ENCODE peak calls at places on chromosomes 3 and 15, in four cellular contexts. W, R, S and C are unnamed samples.

GRCh38 chr3:71111784-71112440 is 471.6 kb downstream of the FOXP1 start:
- DNase-seq in W (peak; percentile 97), R (no peak), S (no peak), C (no peak)

GRCh38 chr3:138331143-138331894 is 1.7 kb upstream of the NME9 start:
- DNase-seq in W (peak; percentile 35), R (peak; percentile 29), S (no peak), C (no peak)

GRCh38 chr3:46368569-46368968 is 2.2 kb upstream of the CCR5 start:
- DNase-seq in R (peak; percentile 87), W (no peak), S (peak; percentile 60), C (peak; percentile 77)

GRCh38 chr3:189967254-189967865 is 153.3 kb downstream of the P3H2 start:
- DNase-seq in R (peak; percentile 57), S (no peak), W (peak; percentile 65), C (no peak)

GRCh38 chr15:77623008-77623877 is 9.5 kb downstream of the LINGO1 start:
- DNase-seq in S (no peak), R (peak; percentile 89), W (no peak), C (no peak)

GRCh38 chr3:12759097-12759679 is at the start of gene TMEM40:
- DNase-seq in W (no peak), R (peak; percentile 92), S (no peak), C (peak; percentile 75)

GRCh38 chr3:73475175-73475574 is 149.6 kb downstream of the PDZRN3 start:
- DNase-seq in W (no peak), R (no peak), S (no peak), C (no peak)

GRCh38 chr3:197558000-197558399 is 2.2 kb upstream of the BDH1 start:
- DNase-seq in S (no peak), R (no peak), W (no peak), C (no peak)

GRCh38 chr3:109115451-109115850 is 2.5 kb downstream of the MORC1 start:
- DNase-seq in R (no peak), S (no peak), W (peak; percentile 6), C (no peak)

GRCh38 chr3:149657458-149657795 is 398 bp downstream of the WWTR1 start:
- DNase-seq in R (peak; percentile 87), W (peak; percentile 59), S (no peak), C (no peak)

GRCh38 chr15:25136119-25136518 is 181.3 kb downstream of the SNRPN start:
- DNase-seq in R (peak; percentile 62), S (no peak), W (peak; percentile 15), C (no peak)

GRCh38 chr3:10534066-10534465 is 28.7 kb upstream of the ATP2B2 start:
- DNase-seq in S (no peak), W (no peak), R (no peak), C (no peak)

GRCh38 chr3:48258530-48258929 is 17.6 kb downstream of the ZNF589 start:
- DNase-seq in S (no peak), R (no peak), W (no peak), C (no peak)

GRCh38 chr3:127745656-127746399 is 73.1 kb downstream of the ABTB1 start:
- DNase-seq in S (no peak), R (no peak), W (no peak), C (no peak)

GRCh38 chr15:40346579-40347558 is 4.0 kb upstream of the PHGR1 start:
- DNase-seq in W (no peak), R (no peak), S (no peak), C (no peak)
- H2BK5ac ChIP-seq in W (no peak overlapping the region), R (no peak overlapping the region), S (no peak overlapping the region), C (no peak overlapping the region)

DNA sequence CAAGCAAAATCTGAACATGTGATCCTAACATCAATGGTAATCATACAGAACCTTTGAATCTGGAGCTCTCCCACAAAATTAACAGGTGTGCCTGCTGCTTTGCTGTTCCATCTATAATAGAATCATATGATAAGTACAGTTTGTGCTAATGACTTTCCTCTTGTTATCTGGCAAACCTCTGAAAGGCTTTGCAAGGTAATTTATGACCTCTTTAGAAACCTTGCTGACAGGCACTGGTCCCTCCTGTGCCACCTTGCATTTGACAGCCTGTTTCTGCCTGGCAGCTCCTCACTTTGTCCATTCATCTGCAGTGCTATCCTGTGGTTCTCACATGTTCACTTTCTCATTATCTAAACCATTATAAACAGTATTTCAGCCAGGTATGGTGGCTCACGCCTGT is 10.2 kb upstream of the HTR3C start:
- DNase-seq in W (no peak), R (no peak), S (no peak), C (no peak)
- H3K56ac ChIP-seq in W (no peak overlapping the region), R (no peak overlapping the region), S (no peak overlapping the region), C (no peak overlapping the region)

GRCh38 chr3:37989821-37990480 is 635 bp upstream of the VILL start:
- DNase-seq in W (no peak), R (no peak), S (no peak), C (no peak)
- H3K4me1 ChIP-seq in W (peaks cover 2% of the 10 kb centered on the region), R (no peaks in the 10 kb centered on the region), S (peaks cover 13% of the 10 kb centered on the region), C (no peaks in the 10 kb centered on the region)

GRCh38 chr3:905217-905616 is 187.6 kb upstream of the CNTN6 start:
- DNase-seq in W (no peak), R (no peak), S (no peak), C (no peak)

GRCh38 chr3:908839-909238 is 184.0 kb upstream of the CNTN6 start:
- DNase-seq in W (no peak), R (peak; percentile 72), S (no peak), C (peak; percentile 48)

GRCh38 chr3:901953-902778 is 190.7 kb upstream of the CNTN6 start:
- DNase-seq in S (no peak), W (no peak), R (no peak), C (no peak)

DNA sequence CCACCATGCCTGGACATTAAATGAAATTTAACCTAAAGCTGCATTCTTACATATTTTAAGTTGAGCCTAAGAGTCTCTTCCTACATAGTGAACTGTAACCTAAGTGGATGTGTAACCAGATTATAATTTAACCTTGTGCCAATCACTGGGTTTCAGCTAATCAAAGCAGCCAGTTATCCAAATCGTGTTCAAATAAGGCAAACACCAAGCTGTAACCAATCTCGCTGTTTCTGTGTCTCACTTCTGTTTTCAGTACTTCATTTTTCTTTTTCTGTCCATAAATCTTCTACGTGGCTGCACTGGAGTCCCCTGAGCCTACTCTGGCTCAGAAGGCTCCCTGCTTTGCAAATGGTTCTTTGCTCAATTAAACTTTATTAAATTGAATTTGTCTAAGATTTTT is 186.1 kb upstream of the CNTN6 start:
- DNase-seq in R (no peak), W (no peak), S (no peak), C (no peak)
- H2BK5ac ChIP-seq in R (no peak overlapping the region), W (no peak overlapping the region), S (no peak overlapping the region), C (no peak overlapping the region)

GRCh38 chr15:30877070-30877469 is 26.6 kb upstream of the FAN1 start:
- DNase-seq in R (no peak), S (no peak), W (no peak), C (no peak)

GRCh38 chr15:30870681-30871080 is 33.0 kb upstream of the FAN1 start:
- DNase-seq in R (no peak), W (no peak), S (no peak), C (no peak)

DNA sequence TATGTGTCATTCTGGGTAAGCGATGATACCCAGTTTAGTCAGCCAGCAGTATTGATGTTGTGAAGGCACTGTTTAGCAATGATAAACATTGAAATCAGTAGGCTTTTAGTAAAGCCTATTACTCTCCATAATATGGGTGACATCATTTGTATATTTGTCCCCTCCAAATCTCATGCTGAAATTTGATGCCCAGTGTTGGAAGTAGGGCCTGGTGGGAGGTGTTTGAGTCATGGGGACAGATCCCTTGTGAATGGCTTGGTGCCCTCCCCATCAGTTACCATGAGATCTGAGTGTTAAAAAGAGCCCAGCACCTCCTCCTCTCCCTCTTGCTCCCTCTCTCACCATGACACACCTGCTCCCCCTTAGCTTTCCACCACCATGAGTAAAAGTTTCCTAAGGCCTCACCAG is 31.4 kb upstream of the FAN1 start:
- DNase-seq in S (no peak), R (no peak), W (peak; percentile 61), C (no peak)
- H3K56ac ChIP-seq in S (no peak overlapping the region), R (no peak overlapping the region), W (no peak overlapping the region), C (no peak overlapping the region)

GRCh38 chr15:59169337-59169736 is 37.3 kb upstream of the LDHAL6B start:
- DNase-seq in R (peak; percentile 14), W (peak; percentile 86), S (no peak), C (no peak)
- H3K4me1 ChIP-seq in R (no peaks in the 10 kb centered on the region), W (peaks cover 29% of the 10 kb centered on the region), S (no peaks in the 10 kb centered on the region), C (no peaks in the 10 kb centered on the region)